ENCODE peak calls at places on chromosomes 3 and 15, in nine cellular contexts. L, S, Z, Q, Y, X, H, K and T are unnamed samples.

GRCh38 chr3:52796411-52796810 is 1.8 kb downstream of the ITIH3 start:
- DNase-seq in L (no peak), S (no peak), Z (no peak), Q (no peak), Y (no peak), X (no peak), H (no peak), K (no peak), T (no peak)

GRCh38 chr3:122484985-122485384 is 29.8 kb downstream of the KPNA1 start:
- DNase-seq in L (no peak), S (no peak), Z (no peak), Q (no peak), Y (peak), X (no peak), H (peak), K (no peak), T (no peak)

GRCh38 chr15:45121020-45121419 is 6.9 kb downstream of the DUOXA2 start:
- DNase-seq in L (no peak), S (no peak), Z (no peak), Q (no peak), Y (no peak), X (no peak), H (no peak), K (no peak), T (no peak)

GRCh38 chr3:107193114-107193513 is 184.1 kb upstream of the CCDC54 start:
- DNase-seq in L (no peak), S (no peak), Z (no peak), Q (no peak), Y (no peak), X (no peak), H (no peak), K (no peak), T (no peak)

GRCh38 chr15:25790003-25790660 is 73.0 kb downstream of the ATP10A start:
- DNase-seq in L (no peak), S (no peak), Z (no peak), Q (no peak), Y (no peak), X (peak), H (no peak), K (no peak), T (no peak)

GRCh38 chr3:26967531-26967930 is 345.0 kb downstream of the LRRC3B start:
- DNase-seq in L (no peak), S (no peak), Z (no peak), Q (no peak), Y (peak), X (no peak), H (no peak), K (no peak), T (no peak)

GRCh38 chr3:191499307-191500125 is 38.6 kb downstream of the PYDC2 start:
- DNase-seq in L (no peak), S (no peak), Z (no peak), Q (peak), Y (peak), X (no peak), H (peak), K (peak), T (no peak)

GRCh38 chr15:88337993-88338392 is 81.5 kb upstream of the NTRK3 start:
- DNase-seq in L (no peak), S (no peak), Z (no peak), Q (no peak), Y (no peak), X (no peak), H (no peak), K (no peak), T (no peak)

GRCh38 chr3:64109438-64109837 is 86.1 kb upstream of the PSMD6 start:
- DNase-seq in L (no peak), S (no peak), Z (peak), Q (no peak), Y (no peak), X (peak), H (peak), K (peak), T (no peak)

GRCh38 chr15:39582977-39583585 is 2.2 kb downstream of the THBS1 start:
- DNase-seq in L (no peak), S (no peak), Z (no peak), Q (no peak), Y (no peak), X (no peak), H (peak), K (no peak), T (no peak)

GRCh38 chr15:39580117-39580629 is 706 bp upstream of the THBS1 start:
- DNase-seq in L (peak), S (peak), Z (peak), Q (peak), Y (peak), X (peak), H (peak), K (peak), T (peak)

GRCh38 chr15:39580630-39581500 is at the start of gene THBS1:
- DNase-seq in L (no peak), S (peak), Z (peak), Q (peak), Y (peak), X (peak), H (peak), K (peak), T (no peak)

GRCh38 chr15:39582286-39582976 is 1.6 kb downstream of the THBS1 start:
- DNase-seq in L (no peak), S (no peak), Z (no peak), Q (no peak), Y (no peak), X (no peak), H (peak), K (no peak), T (no peak)

GRCh38 chr15:39581501-39582285 is 814 bp downstream of the THBS1 start:
- DNase-seq in L (no peak), S (peak), Z (peak), Q (no peak), Y (peak), X (peak), H (peak), K (peak), T (no peak)
- TF ChIP-seq CTCF in L (no peak), S (peak), Z (peak), Q (no peak), Y (peak), X (peak), H (peak), K (peak), T (no peak)

GRCh38 chr3:146160233-146160963 is 586 bp downstream of the PLOD2 start:
- DNase-seq in L (peak), S (peak), Z (peak), Q (no peak), Y (peak), X (peak), H (peak), K (peak), T (peak)
- TF ChIP-seq CTCF in L (no peak), S (peak), Z (peak), Q (no peak), Y (peak), X (peak), H (peak), K (peak), T (no peak)

DNA sequence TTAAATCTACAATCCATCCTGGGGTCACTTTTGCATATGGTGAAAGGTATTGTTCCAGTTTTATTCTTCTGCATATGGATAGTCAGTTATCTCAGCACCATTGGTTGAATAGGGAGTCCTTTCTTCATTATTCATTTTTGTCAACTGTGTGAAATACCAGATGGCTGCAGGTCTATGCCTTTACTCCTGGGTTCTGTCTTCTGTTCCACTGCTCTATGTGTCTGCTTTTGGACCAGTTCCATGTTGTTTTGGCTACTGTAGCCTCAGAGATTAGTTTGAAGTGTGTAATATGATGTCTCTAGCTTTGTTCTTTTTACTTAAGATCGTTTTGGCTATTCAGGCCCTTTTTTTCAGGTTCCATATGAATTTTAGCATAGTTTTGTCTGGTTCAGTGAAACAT is 795.8 kb downstream of the OTOL1 start:
- DNase-seq in L (no peak), S (no peak), Z (no peak), Q (no peak), Y (no peak), X (no peak), H (no peak), K (no peak), T (no peak)
- TF ChIP-seq CTCF in L (no peak), S (no peak), Z (no peak), Q (no peak), Y (no peak), X (no peak), H (no peak), K (no peak), T (no peak)

GRCh38 chr3:190322604-190323240 is 476 bp upstream of the CLDN1 start:
- DNase-seq in L (no peak), S (no peak), Z (no peak), Q (no peak), Y (no peak), X (no peak), H (no peak), K (no peak), T (no peak)
- TF ChIP-seq CTCF in L (no peak), S (no peak), Z (no peak), Q (no peak), Y (no peak), X (no peak), H (no peak), K (no peak), T (no peak)

GRCh38 chr3:43448098-43448497 is 161.8 kb downstream of the SNRK start:
- DNase-seq in L (no peak), S (no peak), Z (no peak), Q (no peak), Y (no peak), X (no peak), H (no peak), K (no peak), T (no peak)

GRCh38 chr3:43445820-43446219 is 159.5 kb downstream of the SNRK start:
- DNase-seq in L (no peak), S (no peak), Z (no peak), Q (no peak), Y (no peak), X (no peak), H (no peak), K (no peak), T (no peak)

GRCh38 chr3:43442872-43443395 is 156.6 kb downstream of the SNRK start:
- DNase-seq in L (no peak), S (no peak), Z (no peak), Q (no peak), Y (no peak), X (no peak), H (no peak), K (no peak), T (no peak)
- TF ChIP-seq CTCF in L (no peak), S (no peak), Z (no peak), Q (no peak), Y (no peak), X (no peak), H (no peak), K (peak), T (no peak)

GRCh38 chr15:82748315-82748714 is 38.6 kb upstream of the AP3B2 start:
- DNase-seq in L (no peak), S (no peak), Z (no peak), Q (no peak), Y (no peak), X (no peak), H (no peak), K (no peak), T (no peak)

GRCh38 chr15:82749951-82750830 is 40.5 kb upstream of the AP3B2 start:
- DNase-seq in L (peak), S (peak), Z (peak), Q (peak), Y (peak), X (peak), H (peak), K (peak), T (peak)

GRCh38 chr15:82750831-82751181 is 41.1 kb upstream of the AP3B2 start:
- DNase-seq in L (peak), S (peak), Z (no peak), Q (no peak), Y (peak), X (no peak), H (no peak), K (no peak), T (peak)
- TF ChIP-seq CTCF in L (peak), S (no peak), Z (peak), Q (no peak), Y (peak), X (no peak), H (peak), K (no peak), T (no peak)

GRCh38 chr3:119492810-119493209 is 5.5 kb upstream of the TIMMDC1 start:
- DNase-seq in L (no peak), S (no peak), Z (no peak), Q (no peak), Y (no peak), X (no peak), H (no peak), K (no peak), T (no peak)

GRCh38 chr3:119497824-119498187 is 541 bp upstream of the TIMMDC1 start:
- DNase-seq in L (no peak), S (peak), Z (peak), Q (no peak), Y (peak), X (no peak), H (peak), K (no peak), T (no peak)

GRCh38 chr3:119500265-119500664 is 1.9 kb downstream of the TIMMDC1 start:
- DNase-seq in L (no peak), S (no peak), Z (no peak), Q (no peak), Y (no peak), X (no peak), H (no peak), K (no peak), T (no peak)

GRCh38 chr3:119494597-119494996 is 3.8 kb upstream of the TIMMDC1 start:
- DNase-seq in L (no peak), S (peak), Z (no peak), Q (no peak), Y (no peak), X (no peak), H (no peak), K (no peak), T (no peak)

DNA sequence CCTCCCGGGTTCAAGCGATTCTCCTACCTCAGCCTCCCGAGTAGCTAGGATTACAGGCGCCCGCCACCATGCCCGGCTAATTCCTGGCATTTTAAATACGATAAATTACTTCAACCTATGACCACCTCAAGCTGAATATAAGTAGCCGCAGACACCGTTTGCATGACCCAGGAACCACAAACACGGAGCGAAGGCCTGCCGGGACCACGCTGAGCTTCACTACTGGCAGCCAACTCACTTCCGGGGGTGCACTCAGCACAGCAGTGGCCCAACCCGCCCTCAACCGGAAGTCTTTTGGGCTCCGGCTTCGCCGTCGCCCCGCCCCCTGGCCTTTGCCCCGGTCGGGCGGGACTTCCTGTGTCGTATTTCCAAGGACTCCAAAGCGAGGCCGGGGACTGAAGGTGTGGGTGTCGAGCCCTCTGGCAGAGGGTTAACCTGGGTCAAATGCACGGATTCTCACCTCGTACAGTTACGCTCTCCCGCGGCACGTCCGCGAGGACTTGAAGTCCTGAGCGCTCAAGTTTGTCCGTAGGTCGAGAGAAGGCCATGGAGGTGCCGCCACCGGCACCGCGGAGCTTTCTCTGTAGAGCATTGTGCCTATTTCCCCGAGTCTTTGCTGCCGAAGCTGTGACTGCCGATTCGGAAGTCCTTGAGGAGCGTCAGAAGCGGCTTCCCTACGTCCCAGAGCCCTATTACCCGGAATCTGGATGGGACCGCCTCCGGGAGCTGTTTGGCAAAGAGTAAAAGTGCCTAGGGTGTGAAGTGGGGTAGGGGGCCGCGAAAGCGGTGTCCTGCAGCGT is at the start of gene TIMMDC1:
- DNase-seq in L (peak), S (peak), Z (peak), Q (peak), Y (peak), X (peak), H (peak), K (peak), T (peak)
- TF ChIP-seq CTCF in L (no peak), S (no peak), Z (no peak), Q (no peak), Y (no peak), X (no peak), H (no peak), K (no peak), T (no peak)

GRCh38 chr3:130414457-130414856 is 69.0 kb downstream of the COL6A5 start:
- DNase-seq in L (no peak), S (no peak), Z (no peak), Q (peak), Y (no peak), X (no peak), H (no peak), K (no peak), T (no peak)
- TF ChIP-seq CTCF in L (no peak), S (no peak), Z (no peak), Q (no peak), Y (no peak), X (no peak), H (no peak), K (no peak), T (no peak)

GRCh38 chr3:185221203-185221602 is 32.6 kb downstream of the EHHADH start:
- DNase-seq in L (no peak), S (no peak), Z (no peak), Q (no peak), Y (no peak), X (no peak), H (no peak), K (no peak), T (no peak)
- TF ChIP-seq CTCF in L (no peak), S (no peak), Z (no peak), Q (no peak), Y (no peak), X (no peak), H (no peak), K (no peak), T (no peak)